ENCODE peak calls at places on chromosomes 13 and 19, in ten cellular contexts. N, S, F, M, B, Z, H, T, A and Q are unnamed samples.

GRCh38 chr13:29021311-29021710 is 201.2 kb downstream of the MTUS2 start:
- DNase-seq in T (no peak), A (no peak), Z (no peak), S (no peak), B (no peak), N (no peak), H (no peak), F (no peak), M (no peak), Q (no peak)

GRCh38 chr19:49705919-49706318 is 15.0 kb downstream of the CPT1C start:
- DNase-seq in S (no peak), A (no peak), N (no peak), M (no peak), Z (no peak), T (no peak), B (no peak), F (no peak), H (no peak), Q (no peak)

GRCh38 chr13:35695411-35695810 is 218.9 kb upstream of the MAB21L1 start:
- DNase-seq in A (no peak), Z (no peak), T (no peak), S (no peak), N (no peak), M (no peak), F (no peak), H (no peak), B (no peak), Q (no peak)

GRCh38 chr13:112619730-112620639 is 32.0 kb upstream of the TUBGCP3 start:
- DNase-seq in A (no peak), Z (peak; percentile 78), H (peak; percentile 59), F (no peak), B (peak; percentile 52), M (peak; percentile 22), N (peak; percentile 38), S (no peak), T (no peak), Q (peak; percentile 83)

GRCh38 chr13:98751397-98752110 is 918 bp downstream of the SLC15A1 start:
- DNase-seq in S (no peak), M (peak; percentile 29), H (peak; percentile 72), Z (no peak), B (no peak), N (no peak), F (no peak), T (no peak), A (peak; percentile 69), Q (no peak)

GRCh38 chr19:610801-611505 is 21.3 kb downstream of the HCN2 start:
- DNase-seq in S (peak; percentile 79), A (no peak), H (no peak), F (peak; percentile 79), M (peak; percentile 95), T (no peak), N (no peak), B (no peak), Z (peak; percentile 86), Q (peak; percentile 90)

GRCh38 chr13:33743438-33744368 is 74.2 kb upstream of the RFC3 start:
- DNase-seq in S (no peak), H (no peak), T (no peak), Z (no peak), N (no peak), F (peak; percentile 61), A (no peak), M (peak; percentile 15), B (no peak), Q (no peak)

GRCh38 chr19:11659612-11660011 is 62.3 kb downstream of the ZNF627 start:
- DNase-seq in B (no peak), A (no peak), T (no peak), S (no peak), H (no peak), N (no peak), M (peak; percentile 19), F (peak; percentile 14), Z (no peak), Q (no peak)

GRCh38 chr13:104008571-104009435 is 942.6 kb upstream of the SLC10A2 start:
- DNase-seq in B (no peak), F (no peak), H (no peak), A (no peak), S (no peak), T (no peak), Z (peak; percentile 20), M (peak; percentile 64), N (no peak), Q (no peak)

GRCh38 chr13:63696055-63696454 is 2280.4 kb upstream of the PCDH20 start:
- DNase-seq in H (no peak), T (no peak), Z (no peak), M (peak; percentile 82), S (no peak), A (no peak), B (no peak), F (no peak), N (no peak), Q (no peak)

DNA sequence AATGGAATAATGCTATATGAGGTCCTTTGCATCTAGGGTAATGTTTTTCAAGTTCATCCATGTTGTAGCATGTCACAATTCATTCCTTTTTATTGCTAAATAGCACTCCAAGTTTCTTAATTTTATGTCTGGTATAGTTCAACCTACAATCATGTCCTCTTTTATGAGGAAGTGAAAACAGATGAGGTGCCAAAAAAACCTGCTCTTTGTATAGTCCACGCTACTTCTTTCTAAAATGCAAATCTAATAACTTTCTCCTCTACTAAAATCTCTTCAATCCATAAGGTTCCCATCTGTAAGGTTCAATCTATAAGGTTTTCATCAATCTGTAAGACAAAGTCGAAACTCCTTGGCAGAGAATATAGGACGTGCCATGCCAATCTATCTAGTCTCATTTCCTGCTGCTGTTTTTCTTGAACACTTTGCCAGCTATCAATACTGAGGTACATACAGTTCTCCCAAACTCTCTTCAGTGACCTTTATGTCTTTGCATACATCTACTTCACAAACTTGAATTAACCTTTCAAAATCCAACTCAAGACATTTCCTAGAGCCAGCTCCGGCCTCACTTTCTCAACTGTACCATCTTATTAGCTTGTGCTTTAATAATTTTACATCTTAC is 33.7 kb downstream of the INTS6 start:
- DNase-seq in S (no peak), F (peak; percentile 32), B (no peak), M (no peak), A (no peak), T (no peak), N (no peak), H (no peak), Z (no peak), Q (no peak)
- H3K4me3 ChIP-seq in S (no peak overlapping the region), F (no peak overlapping the region), B (no peak overlapping the region), M (no peak overlapping the region), A (no peak overlapping the region), T (no peak overlapping the region), N (no peak overlapping the region), H (no peak overlapping the region), Z (no peak overlapping the region), Q (no peak overlapping the region)

DNA sequence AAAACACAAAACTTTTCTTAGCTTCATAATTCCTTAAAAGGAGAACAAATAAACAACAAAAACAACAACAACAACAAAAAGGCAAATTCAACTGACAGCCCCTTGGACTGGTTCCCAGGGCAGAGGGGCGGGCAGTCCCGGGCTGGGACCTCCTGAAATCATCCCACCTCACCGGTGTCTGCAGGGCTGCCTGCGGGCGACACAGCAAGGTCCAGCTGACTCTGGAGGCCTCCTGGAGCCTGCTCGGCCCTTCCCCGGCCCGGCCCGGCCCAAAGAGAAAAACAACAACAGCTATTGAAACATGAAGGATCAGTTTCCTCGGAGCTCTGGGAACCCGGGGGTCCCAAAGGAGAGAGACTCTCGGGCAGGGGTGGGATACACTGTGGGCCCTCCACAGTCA is 5.0 kb upstream of the ISYNA1 start:
- DNase-seq in S (no peak), Z (no peak), T (no peak), N (no peak), H (no peak), B (no peak), M (no peak), A (no peak), F (no peak), Q (no peak)
- H3K4me3 ChIP-seq in S (no peak overlapping the region), Z (no peak overlapping the region), T (no peak overlapping the region), N (no peak overlapping the region), H (no peak overlapping the region), B (no peak overlapping the region), M (no peak overlapping the region), A (no peak overlapping the region), F (no peak overlapping the region), Q (no peak overlapping the region)

GRCh38 chr19:42023943-42024260 is 29.9 kb upstream of the ATP1A3 start:
- DNase-seq in S (no peak), B (no peak), Z (no peak), A (no peak), T (no peak), F (no peak), M (no peak), H (no peak), N (no peak), Q (no peak)
- H3K4me3 ChIP-seq in S (no peak overlapping the region), B (no peak overlapping the region), Z (no peak overlapping the region), A (no peak overlapping the region), T (no peak overlapping the region), F (no peak overlapping the region), M (no peak overlapping the region), H (no peak overlapping the region), N (no peak overlapping the region), Q (no peak overlapping the region)

GRCh38 chr19:17469092-17469370 is 1.3 kb upstream of the SLC27A1 start:
- DNase-seq in H (no peak), B (no peak), A (no peak), Z (no peak), M (no peak), T (no peak), N (no peak), F (no peak), S (no peak), Q (no peak)

GRCh38 chr19:17466487-17466850 is 3.9 kb upstream of the SLC27A1 start:
- DNase-seq in N (no peak), M (no peak), F (no peak), B (no peak), Z (no peak), T (no peak), S (peak; percentile 47), H (no peak), A (no peak), Q (no peak)

GRCh38 chr19:17469371-17470203 is 737 bp upstream of the SLC27A1 start:
- DNase-seq in F (no peak), B (no peak), S (peak; percentile 98), Z (peak; percentile 96), T (peak; percentile 99), A (peak; percentile 92), M (peak; percentile 98), N (peak; percentile 96), H (peak; percentile 96), Q (peak; percentile 99)

GRCh38 chr19:17468302-17469091 is 1.8 kb upstream of the SLC27A1 start:
- DNase-seq in N (no peak), A (no peak), H (no peak), B (no peak), F (no peak), S (peak; percentile 89), T (peak; percentile 94), M (peak; percentile 26), Z (no peak), Q (no peak)

DNA sequence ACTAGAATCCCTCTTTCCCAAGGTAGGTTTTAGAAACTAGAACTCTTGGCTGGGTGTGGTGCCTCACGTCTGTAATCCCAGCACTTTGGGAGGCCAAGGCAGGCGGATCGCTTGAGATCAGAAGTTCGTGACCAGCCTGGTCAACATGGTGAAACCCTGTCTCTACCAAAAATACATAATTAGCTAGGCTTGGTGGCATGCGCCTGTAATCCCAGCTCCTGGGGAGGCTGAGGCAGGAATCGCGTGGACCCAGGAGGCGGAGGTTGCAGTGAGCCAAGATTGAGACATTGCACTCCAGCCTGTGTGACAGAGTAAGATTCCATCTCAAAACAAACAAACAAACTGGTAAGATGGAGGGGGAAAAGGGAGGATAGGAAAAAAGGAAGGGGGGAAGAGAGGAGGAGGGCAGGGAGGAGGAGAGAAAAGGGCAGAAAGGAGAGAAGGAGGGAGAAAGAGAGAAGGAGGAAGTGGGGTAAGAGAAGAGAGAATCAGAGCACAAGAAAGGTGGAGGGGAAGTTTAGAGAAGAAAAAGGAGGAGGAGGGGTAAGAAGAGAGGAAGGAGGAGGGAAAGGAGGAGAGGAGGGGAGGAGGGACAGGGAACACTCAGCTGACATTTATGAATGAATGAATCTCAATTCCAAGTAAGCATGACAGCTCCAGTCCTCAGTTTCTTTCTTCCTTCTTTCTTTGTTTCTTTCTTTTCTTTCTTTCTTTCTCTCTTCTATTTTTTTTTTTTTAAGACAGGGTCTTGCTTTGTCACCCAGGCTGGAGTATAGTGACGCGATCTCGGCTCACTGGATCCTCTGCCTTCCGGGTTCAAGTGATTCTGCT is 2.6 kb upstream of the SLC27A1 start:
- DNase-seq in S (peak; percentile 78), Z (no peak), M (no peak), T (no peak), B (no peak), A (no peak), H (no peak), N (no peak), F (no peak), Q (no peak)
- H3K4me3 ChIP-seq in S (peak overlapping the region; percentile 88), Z (no peak overlapping the region), M (no peak overlapping the region), T (peak overlapping the region; percentile 96), B (no peak overlapping the region), A (no peak overlapping the region), H (no peak overlapping the region), N (no peak overlapping the region), F (no peak overlapping the region), Q (no peak overlapping the region)